ENCODE peak calls at places on chromosome 18, in nine cellular contexts. X is fibroblast of lung, O is PC-3, B is uterus, T is caudate nucleus, Z is OCI-LY7, F is GM23338, N is substantia nigra, L is colonic mucosa. C is an unnamed sample.

GRCh38 chr18:12701161-12701560 is 1.4 kb downstream of the CEP76 start:
- DNase-seq in N (no peak), T (no peak), O (peak), Z (no peak), B (no peak), F (no peak), L (no peak), X (no peak), C (no peak)

GRCh38 chr18:66506178-66506577 is 97.7 kb downstream of the CDH19 start:
- DNase-seq in O (no peak), Z (no peak), N (no peak), B (no peak), F (no peak), L (no peak), X (no peak), T (no peak), C (no peak)

GRCh38 chr18:7737483-7737882 is 170.4 kb downstream of the PTPRM start:
- DNase-seq in B (no peak), X (no peak), O (no peak), F (no peak), L (no peak), N (no peak), T (no peak), Z (no peak), C (no peak)

GRCh38 chr18:10797882-10798281 is 272.1 kb downstream of the NAPG start:
- DNase-seq in Z (peak), O (no peak), B (no peak), L (no peak), F (peak), X (no peak), T (no peak), N (no peak), C (no peak)

GRCh38 chr18:54813305-54813704 is 15.0 kb upstream of the RAB27B start:
- DNase-seq in T (no peak), B (no peak), F (no peak), Z (no peak), X (no peak), N (no peak), L (no peak), O (no peak), C (no peak)

GRCh38 chr18:30855762-30856161 is 186.8 kb downstream of the DSC3 start:
- DNase-seq in T (no peak), L (no peak), O (no peak), B (no peak), F (no peak), N (no peak), X (no peak), Z (no peak), C (no peak)

GRCh38 chr18:48631851-48632250 is 93.0 kb downstream of the CTIF start:
- DNase-seq in B (no peak), F (no peak), Z (no peak), T (no peak), L (no peak), N (no peak), O (no peak), X (no peak), C (no peak)

GRCh38 chr18:14976736-14977430 is 228.9 kb downstream of the ANKRD30B start:
- DNase-seq in F (no peak), T (no peak), L (no peak), X (peak), O (peak), N (no peak), B (no peak), Z (no peak), C (no peak)

GRCh38 chr18:53943463-53943862 is 281.0 kb downstream of the MBD2 start:
- DNase-seq in F (no peak), Z (no peak), N (no peak), B (no peak), T (no peak), O (no peak), X (no peak), L (no peak), C (no peak)

GRCh38 chr18:48408727-48409590 is at the start of gene ZBTB7C:
- DNase-seq in L (peak), T (peak), Z (no peak), X (no peak), F (peak), O (no peak), N (no peak), B (no peak), C (no peak)

GRCh38 chr18:51278045-51278649 is 80.7 kb upstream of the MEX3C start:
- DNase-seq in L (peak), O (peak), B (no peak), F (peak), Z (peak), T (peak), N (peak), X (no peak), C (no peak)

GRCh38 chr18:2237706-2238105 is 333.6 kb downstream of the METTL4 start:
- DNase-seq in F (no peak), N (no peak), T (no peak), X (no peak), Z (no peak), L (no peak), O (no peak), B (no peak), C (no peak)

GRCh38 chr18:46213295-46213694 is 109.1 kb downstream of the HAUS1 start:
- DNase-seq in L (no peak), T (no peak), X (peak), O (peak), N (no peak), Z (peak), B (no peak), F (peak), C (no peak)

GRCh38 chr18:48816554-48816953 is 134.2 kb downstream of the SMAD7 start:
- DNase-seq in N (no peak), F (no peak), T (no peak), X (no peak), B (peak), L (no peak), Z (no peak), O (no peak), C (peak)

GRCh38 chr18:11909081-11909410 is 929 bp upstream of the MPPE1 start:
- DNase-seq in N (no peak), Z (no peak), L (no peak), F (no peak), T (no peak), O (no peak), B (no peak), X (peak), C (no peak)

GRCh38 chr18:54112356-54112755 is 112.1 kb downstream of the MBD2 start:
- DNase-seq in B (no peak), T (no peak), L (no peak), Z (no peak), N (no peak), O (no peak), X (no peak), F (no peak), C (no peak)

GRCh38 chr18:44788334-44788733 is 107.6 kb downstream of the SETBP1 start:
- DNase-seq in L (no peak), X (no peak), Z (no peak), N (no peak), B (no peak), O (no peak), T (no peak), F (no peak), C (no peak)

GRCh38 chr18:46224181-46224775 is 120.1 kb downstream of the HAUS1 start:
- DNase-seq in L (no peak), Z (no peak), N (no peak), B (no peak), O (no peak), F (no peak), X (no peak), T (no peak), C (no peak)

GRCh38 chr18:63130176-63130575 is 189.4 kb downstream of the BCL2 start:
- DNase-seq in X (no peak), Z (no peak), L (no peak), B (no peak), T (no peak), F (no peak), O (no peak), N (no peak), C (no peak)
- H3K27ac ChIP-seq in X (no peak), Z (no peak), L (no peak), B (no peak), T (no peak), F (no peak), O (no peak), N (no peak), C (no peak)

GRCh38 chr18:61581578-61582204 is 248.5 kb downstream of the CDH20 start:
- DNase-seq in F (peak), B (peak), Z (peak), O (peak), T (peak), N (peak), X (peak), L (peak), C (peak)
- H3K27ac ChIP-seq in F (peak), B (peak), Z (no peak), O (no peak), T (no peak), N (peak), X (no peak), L (no peak), C (peak)

DNA sequence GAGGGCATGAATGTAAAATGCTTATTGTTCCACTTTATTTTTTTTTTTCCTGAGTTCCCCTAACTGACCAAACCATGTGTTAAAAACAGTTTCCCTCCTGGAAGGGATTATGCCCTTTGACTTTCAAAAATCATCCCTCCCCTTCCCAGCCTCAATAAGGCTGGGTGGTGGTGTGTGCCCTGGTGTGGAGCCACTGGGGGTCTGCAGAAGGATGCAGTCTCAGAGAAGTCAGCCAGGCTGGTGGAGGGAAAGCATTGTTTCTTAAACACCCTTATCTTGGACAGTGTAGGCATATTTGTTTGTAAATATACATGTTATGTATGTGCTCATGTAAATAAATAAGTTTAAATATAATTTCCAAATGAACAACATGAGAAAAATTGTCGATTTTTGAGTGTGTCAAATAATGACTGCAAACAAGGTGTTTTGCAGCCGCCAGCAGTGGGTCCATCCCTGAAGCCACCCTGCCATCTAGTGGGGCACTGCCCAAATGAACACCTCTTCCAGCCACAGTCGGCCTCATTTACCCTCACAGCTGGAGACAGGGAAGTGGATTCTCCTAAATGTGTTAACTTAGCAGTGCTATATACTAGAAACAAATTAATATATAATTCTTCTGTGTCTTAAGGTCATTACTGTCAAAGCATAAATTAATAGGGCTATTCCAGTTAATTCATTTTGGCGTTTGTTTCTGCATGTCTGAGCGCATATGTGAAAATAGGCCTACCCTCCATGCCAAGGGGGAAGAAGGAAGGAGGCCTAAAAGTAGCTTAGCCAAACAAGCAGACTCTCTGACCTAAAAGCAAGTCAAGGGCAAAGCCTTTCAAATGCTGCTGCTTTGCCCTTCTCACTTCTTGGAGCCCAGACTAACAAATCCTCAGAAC is 209.6 kb upstream of the PIK3C3 start:
- DNase-seq in B (no peak), L (peak), Z (peak), X (peak), T (peak), O (peak), N (no peak), F (peak), C (no peak)
- H3K27ac ChIP-seq in B (no peak), L (no peak), Z (no peak), X (no peak), T (no peak), O (no peak), N (no peak), F (peak), C (no peak)

DNA sequence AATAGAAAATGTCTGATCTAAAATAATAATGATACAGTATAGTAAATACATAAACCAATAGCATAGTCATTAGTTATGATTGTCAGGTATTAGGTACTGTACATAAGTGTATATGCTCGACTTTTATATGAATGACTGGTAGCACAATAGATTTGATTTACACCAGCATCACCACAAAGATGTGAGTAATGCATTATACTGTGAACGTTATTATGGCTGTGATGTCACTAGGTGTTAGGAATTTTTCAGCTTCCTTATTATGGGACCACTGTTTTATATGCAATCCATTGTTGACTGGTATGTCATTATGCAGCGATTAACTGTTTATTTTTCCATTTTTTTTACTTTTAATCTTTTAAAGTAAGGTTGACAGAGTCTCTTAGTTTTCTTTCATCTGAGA is 23.7 kb downstream of the ATP9B start:
- DNase-seq in T (no peak), B (no peak), N (no peak), O (peak), L (no peak), Z (no peak), F (no peak), X (no peak), C (no peak)
- H3K27ac ChIP-seq in T (no peak), B (no peak), N (no peak), O (no peak), L (no peak), Z (no peak), F (no peak), X (no peak), C (no peak)

GRCh38 chr18:74797577-74798151 is 200.0 kb downstream of the ZNF407 start:
- DNase-seq in B (no peak), X (no peak), F (no peak), T (no peak), N (no peak), Z (no peak), O (no peak), L (no peak), C (no peak)
- H3K27ac ChIP-seq in B (no peak), X (peak), F (no peak), T (peak), N (no peak), Z (peak), O (no peak), L (no peak), C (peak)

GRCh38 chr18:35383136-35383535 is 6.0 kb upstream of the ZNF396 start:
- DNase-seq in Z (no peak), N (no peak), F (no peak), T (no peak), L (no peak), X (no peak), O (no peak), B (no peak), C (no peak)

GRCh38 chr18:35390956-35391695 is 14.0 kb upstream of the ZNF396 start:
- DNase-seq in F (no peak), Z (no peak), B (no peak), T (no peak), X (no peak), O (no peak), L (no peak), N (no peak), C (no peak)

GRCh38 chr18:35387367-35387685 is 10.2 kb upstream of the ZNF396 start:
- DNase-seq in Z (no peak), F (no peak), L (no peak), X (no peak), B (no peak), O (no peak), T (no peak), N (no peak), C (no peak)

GRCh38 chr18:35389095-35389618 is 12.0 kb upstream of the ZNF396 start:
- DNase-seq in N (no peak), Z (no peak), L (no peak), F (no peak), T (no peak), O (no peak), B (no peak), X (peak), C (no peak)

GRCh38 chr18:35386600-35387366 is 9.6 kb upstream of the ZNF396 start:
- DNase-seq in T (peak), O (peak), B (peak), N (peak), F (peak), L (peak), X (peak), Z (peak), C (no peak)
- H3K27ac ChIP-seq in T (no peak), O (no peak), B (no peak), N (peak), F (no peak), L (no peak), X (no peak), Z (no peak), C (no peak)

GRCh38 chr18:21742323-21742687 is 1.7 kb downstream of the MIB1 start:
- DNase-seq in N (no peak), Z (peak), T (no peak), X (peak), F (no peak), L (no peak), O (peak), B (no peak), C (no peak)
- H3K27ac ChIP-seq in N (no peak), Z (peak), T (no peak), X (no peak), F (no peak), L (no peak), O (no peak), B (peak), C (no peak)

C was measured in suprapubic skin.